ENCODE peak calls at places on chromosomes 12 and 14, in four cellular contexts. J, P, O and C are unnamed samples.

GRCh38 chr12:13142747-13143146 is 39.3 kb upstream of the GSG1 start:
- DNase-seq in O (no peak), P (no peak), J (no peak), C (no peak)

GRCh38 chr14:96741151-96741977 is 55.8 kb upstream of the VRK1 start:
- DNase-seq in J (no peak), O (peak), P (peak), C (peak)

GRCh38 chr14:72792051-72792788 is 101.7 kb downstream of the DPF3 start:
- DNase-seq in O (no peak), P (no peak), J (no peak), C (no peak)

GRCh38 chr14:38129705-38130104 is 78.0 kb upstream of the SSTR1 start:
- DNase-seq in O (no peak), J (no peak), P (no peak), C (no peak)

GRCh38 chr14:24233538-24233866 is 773 bp downstream of the GMPR2 start:
- DNase-seq in P (no peak), O (no peak), J (peak), C (no peak)

GRCh38 chr12:63955831-63956685 is 111.6 kb downstream of the SRGAP1 start:
- DNase-seq in O (no peak), P (no peak), J (no peak), C (no peak)

GRCh38 chr14:88870777-88871176 is 46.3 kb downstream of the TTC8 start:
- DNase-seq in J (no peak), P (no peak), O (no peak), C (no peak)

GRCh38 chr14:34058510-34058909 is 107.6 kb upstream of the EGLN3 start:
- DNase-seq in P (no peak), O (no peak), J (no peak), C (no peak)

GRCh38 chr12:30640392-30640791 is 55.3 kb downstream of the IPO8 start:
- DNase-seq in O (no peak), J (no peak), P (no peak), C (no peak)

GRCh38 chr14:63504628-63505027 is 38.5 kb downstream of the PPP2R5E start:
- DNase-seq in J (no peak), O (no peak), P (no peak), C (no peak)

GRCh38 chr14:103091041-103091882 is 3.3 kb upstream of the EXOC3L4 start:
- DNase-seq in O (peak), J (no peak), P (peak), C (peak)

GRCh38 chr14:81594012-81594411 is 60.4 kb upstream of the SEL1L start:
- DNase-seq in O (no peak), J (peak), P (no peak), C (no peak)

GRCh38 chr14:74261288-74261687 is 22.0 kb downstream of the VSX2 start:
- DNase-seq in J (no peak), O (no peak), P (no peak), C (no peak)

GRCh38 chr12:51357374-51358047 is 11.0 kb upstream of the CELA1 start:
- DNase-seq in O (no peak), P (no peak), J (no peak), C (no peak)

GRCh38 chr12:18368594-18368993 is 107.3 kb downstream of the PIK3C2G start:
- DNase-seq in O (no peak), P (peak), J (no peak), C (no peak)

GRCh38 chr12:77204055-77204454 is 138.7 kb upstream of the E2F7 start:
- DNase-seq in O (no peak), P (no peak), J (no peak), C (peak)

GRCh38 chr14:51677738-51678137 is 26.0 kb downstream of the FRMD6 start:
- DNase-seq in O (no peak), P (no peak), J (no peak), C (no peak)

GRCh38 chr14:96264850-96265249 is 8.8 kb downstream of the BDKRB1 start:
- DNase-seq in O (no peak), P (no peak), J (no peak), C (peak)

GRCh38 chr14:23366163-23366921 is 1.4 kb upstream of the EFS start:
- DNase-seq in O (peak), J (no peak), P (peak), C (peak)

GRCh38 chr12:117204146-117204545 is 13.9 kb upstream of the FBXO21 start:
- DNase-seq in O (no peak), P (peak), J (no peak), C (no peak)

GRCh38 chr14:30193791-30194407 is 266.3 kb upstream of the PRKD1 start:
- DNase-seq in J (no peak), P (no peak), O (no peak), C (no peak)

GRCh38 chr14:75422169-75422568 is 5.7 kb upstream of the JDP2 start:
- DNase-seq in J (peak), P (no peak), O (no peak), C (no peak)

GRCh38 chr12:89556976-89557375 is 31.1 kb upstream of the POC1B start:
- DNase-seq in P (no peak), J (peak), O (no peak), C (no peak)

GRCh38 chr12:39502657-39503056 is 59.7 kb upstream of the KIF21A start:
- DNase-seq in J (no peak), O (no peak), P (no peak), C (no peak)

GRCh38 chr14:99313234-99313633 is 41.2 kb upstream of the BCL11B start:
- DNase-seq in P (no peak), O (no peak), J (no peak), C (no peak)

GRCh38 chr14:54909763-54910162 is 7.1 kb upstream of the GCH1 start:
- DNase-seq in J (no peak), P (no peak), O (no peak), C (no peak)

GRCh38 chr14:36856095-36856878 is 194.6 kb downstream of the PAX9 start:
- DNase-seq in P (no peak), O (no peak), J (peak), C (no peak)

GRCh38 chr12:103785243-103786031 is 55.6 kb downstream of the NT5DC3 start:
- DNase-seq in J (peak), O (no peak), P (no peak), C (no peak)

GRCh38 chr12:96986883-96987523 is 79.9 kb downstream of the NEDD1 start:
- DNase-seq in O (peak), P (peak), J (peak), C (no peak)

GRCh38 chr12:104303538-104304151 is at the start of gene EID3:
- DNase-seq in J (no peak), O (peak), P (peak), C (peak)

GRCh38 chr12:109487181-109488050 is 10.0 kb downstream of the UBE3B start:
- DNase-seq in P (no peak), J (no peak), O (no peak), C (no peak)

GRCh38 chr14:73713206-73713803 is 879 bp downstream of the PNMA1 start:
- DNase-seq in J (no peak), O (no peak), P (no peak), C (no peak)

GRCh38 chr12:94941440-94941862 is 62.0 kb downstream of the NDUFA12 start:
- DNase-seq in J (no peak), O (peak), P (peak), C (no peak)

GRCh38 chr12:98594050-98594853 is 766 bp downstream of the SLC25A3 start:
- DNase-seq in J (no peak), P (peak), O (no peak), C (no peak)

GRCh38 chr14:97719931-97720330 is 922.7 kb downstream of the VRK1 start:
- DNase-seq in P (no peak), O (no peak), J (no peak), C (no peak)

DNA sequence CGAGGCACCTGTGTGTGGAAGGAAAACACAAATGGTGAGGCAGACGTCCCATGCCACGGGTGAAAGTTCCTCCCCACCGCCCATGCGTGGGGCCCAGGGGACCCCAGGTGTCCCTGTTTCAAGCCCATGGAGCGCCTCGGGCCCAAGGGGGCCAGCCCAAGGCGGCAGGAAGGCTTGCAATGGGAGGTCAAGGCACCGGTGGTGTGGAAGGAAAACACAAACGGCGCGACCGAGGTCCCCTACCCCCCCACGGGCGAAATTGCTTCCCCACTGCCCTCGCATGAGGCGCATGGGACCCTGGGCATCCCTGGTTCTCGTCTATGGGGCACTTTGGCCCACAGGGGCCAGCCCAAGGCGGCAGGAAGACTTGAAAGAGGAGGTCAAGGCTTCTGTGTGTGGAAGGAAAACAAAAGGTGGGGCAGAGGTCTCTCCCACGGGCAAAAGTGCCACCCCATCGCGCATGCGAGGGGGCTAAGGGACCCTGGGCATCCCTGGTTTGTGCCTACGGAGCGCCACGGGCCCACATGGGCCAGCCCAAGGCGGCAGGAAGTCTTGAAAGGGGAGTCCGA is 379.4 kb downstream of the ALG10 start:
- DNase-seq in J (no peak), P (peak), O (peak), C (peak)
- TF ChIP-seq FOXJ3 in J (no peak), P (no peak), O (no peak), C (no peak)

DNA sequence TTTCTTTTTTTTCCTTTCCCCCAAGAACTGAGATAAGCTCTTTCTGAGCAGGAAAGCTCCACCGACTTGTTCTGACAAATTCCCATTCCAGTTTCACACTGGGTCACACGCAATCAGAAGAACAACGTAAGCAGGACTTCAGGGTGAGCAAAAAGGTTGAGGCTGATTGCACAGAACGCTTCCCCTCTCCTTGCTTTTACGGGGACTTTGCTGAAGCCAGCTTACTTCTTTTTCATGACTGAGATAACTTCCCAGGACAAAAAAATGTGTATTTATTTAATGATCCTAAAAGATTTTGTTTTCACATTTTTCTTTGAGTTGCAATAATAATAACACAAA is 153.2 kb downstream of the PHLDA1 start:
- DNase-seq in P (no peak), O (no peak), J (no peak), C (no peak)
- TF ChIP-seq USF2 in P (no peak), O (no peak), J (no peak), C (no peak)

GRCh38 chr12:113334786-113335539 is at the start of gene SLC8B1:
- DNase-seq in J (peak), O (peak), P (peak), C (peak)
- TF ChIP-seq FOXJ3 in J (no peak), O (no peak), P (no peak), C (no peak)

DNA sequence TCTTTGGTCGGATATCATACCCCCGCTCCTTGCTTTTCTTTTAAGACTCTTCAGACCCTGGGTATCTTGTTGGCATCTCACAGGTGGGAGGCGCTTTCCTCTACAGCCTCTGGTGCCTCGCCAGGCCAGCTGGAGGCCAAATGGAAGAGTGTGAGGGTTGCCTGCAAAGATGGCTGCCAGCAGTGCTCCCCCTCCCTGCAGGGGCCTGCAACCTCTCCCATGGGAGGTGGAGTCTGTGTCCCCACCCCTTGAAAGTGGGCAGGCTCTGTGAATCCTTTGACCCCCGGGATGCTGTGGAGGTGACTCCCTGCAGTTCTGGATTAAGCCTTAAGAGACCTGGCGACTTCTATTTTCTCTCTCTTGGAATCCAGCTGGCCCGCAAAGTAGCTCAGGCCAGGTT is 37.7 kb upstream of the NCOR2 start:
- DNase-seq in P (no peak), J (no peak), O (peak), C (no peak)
- TF ChIP-seq USF2 in P (no peak), J (no peak), O (no peak), C (no peak)

GRCh38 chr12:48198985-48199384 is 4.1 kb downstream of the OR10AD1 start:
- DNase-seq in J (no peak), P (no peak), O (no peak), C (no peak)

GRCh38 chr12:48201091-48201490 is 2.0 kb downstream of the OR10AD1 start:
- DNase-seq in J (no peak), O (no peak), P (no peak), C (no peak)

GRCh38 chr12:48198619-48198973 is 4.5 kb downstream of the OR10AD1 start:
- DNase-seq in P (peak), J (no peak), O (peak), C (peak)

GRCh38 chr12:48197967-48198618 is 5.0 kb downstream of the OR10AD1 start:
- DNase-seq in O (peak), J (no peak), P (peak), C (peak)

DNA sequence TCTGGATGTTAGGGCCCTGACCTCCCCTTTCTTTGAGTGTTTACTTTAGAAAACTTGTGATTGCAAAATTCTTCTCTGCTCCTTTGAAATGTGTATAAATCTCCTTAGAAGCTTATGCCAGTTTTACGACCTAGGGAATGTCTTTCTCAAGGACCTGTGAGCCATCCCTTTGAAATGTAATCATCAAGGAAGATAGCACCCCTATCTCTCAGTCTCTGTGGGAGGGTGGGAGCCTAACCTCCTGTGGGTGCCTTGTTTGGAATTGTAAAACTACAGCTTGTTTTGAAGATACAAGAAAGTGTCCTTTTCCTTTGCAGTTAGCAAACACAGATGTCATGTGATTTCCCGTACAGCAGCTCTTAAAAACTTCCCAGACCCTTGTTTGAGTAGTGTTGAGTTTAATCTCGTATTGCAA is 3.3 kb downstream of the OR10AD1 start:
- DNase-seq in J (no peak), O (no peak), P (no peak), C (no peak)
- TF ChIP-seq FOXJ3 in J (no peak), O (no peak), P (no peak), C (no peak)

GRCh38 chr14:100486025-100486828 is 101.0 kb downstream of the BEGAIN start:
- DNase-seq in P (peak), O (peak), J (peak), C (peak)
- TF ChIP-seq USF2 in P (no peak), O (no peak), J (no peak), C (no peak)

GRCh38 chr14:90696728-90697127 is 119.5 kb downstream of the TTC7B start:
- DNase-seq in P (no peak), J (no peak), O (no peak), C (no peak)

GRCh38 chr14:90697146-90697545 is 119.1 kb downstream of the TTC7B start:
- DNase-seq in P (no peak), O (no peak), J (no peak), C (no peak)

GRCh38 chr14:90697577-90698206 is 118.5 kb downstream of the TTC7B start:
- DNase-seq in P (peak), J (peak), O (peak), C (peak)

GRCh38 chr14:90699016-90699415 is 117.2 kb downstream of the TTC7B start:
- DNase-seq in J (no peak), P (no peak), O (no peak), C (no peak)

DNA sequence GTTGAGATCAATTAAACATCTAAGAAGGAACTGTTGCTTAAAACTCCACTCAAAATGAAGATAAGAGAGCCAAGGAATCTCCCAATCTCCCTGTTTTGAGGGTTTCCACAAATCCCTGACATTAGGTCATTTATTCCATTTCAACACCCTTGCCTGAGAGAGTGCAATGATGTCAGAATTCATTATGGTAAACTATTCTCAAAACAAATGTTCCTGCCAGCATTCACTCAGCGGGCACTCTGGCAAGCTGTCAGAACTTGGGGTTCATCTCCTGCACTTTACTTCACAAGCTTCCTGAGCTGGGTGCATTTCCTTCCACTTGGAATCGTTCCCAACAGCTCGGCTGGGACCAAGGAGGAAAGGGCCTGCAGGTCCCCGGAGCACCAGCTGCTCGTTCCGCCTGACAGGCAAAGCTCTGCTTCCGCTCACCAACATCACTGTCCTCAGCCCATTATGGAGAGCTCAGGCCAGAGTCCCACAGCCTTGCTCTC is 117.8 kb downstream of the TTC7B start:
- DNase-seq in P (peak), J (no peak), O (no peak), C (no peak)
- TF ChIP-seq FOXJ3 in P (no peak), J (no peak), O (no peak), C (no peak)

GRCh38 chr12:7503686-7504085 is at the start of gene CD163:
- DNase-seq in P (no peak), J (no peak), O (no peak), C (no peak)

GRCh38 chr12:7497661-7498060 is 5.9 kb downstream of the CD163 start:
- DNase-seq in J (no peak), O (no peak), P (no peak), C (no peak)

GRCh38 chr12:7502612-7503011 is 965 bp downstream of the CD163 start:
- DNase-seq in P (no peak), J (no peak), O (no peak), C (no peak)

GRCh38 chr12:7498832-7499231 is 4.7 kb downstream of the CD163 start:
- DNase-seq in O (no peak), J (no peak), P (no peak), C (no peak)

GRCh38 chr12:7501031-7501585 is 2.5 kb downstream of the CD163 start:
- DNase-seq in O (no peak), J (no peak), P (no peak), C (no peak)
- TF ChIP-seq USF2 in O (no peak), J (no peak), P (no peak), C (no peak)

GRCh38 chr12:53989227-53990113 is 4.5 kb downstream of the HOXC10 start:
- DNase-seq in J (peak), P (no peak), O (no peak), C (no peak)
- TF ChIP-seq FOXJ3 in J (no peak), P (no peak), O (no peak), C (no peak)

GRCh38 chr12:119710941-119711551 is 43.1 kb downstream of the PRKAB1 start:
- DNase-seq in P (no peak), O (no peak), J (no peak), C (no peak)

GRCh38 chr12:119711693-119712092 is 43.8 kb downstream of the PRKAB1 start:
- DNase-seq in J (no peak), O (no peak), P (no peak), C (no peak)

GRCh38 chr12:119713551-119714031 is 45.7 kb downstream of the PRKAB1 start:
- DNase-seq in O (no peak), P (no peak), J (no peak), C (no peak)

GRCh38 chr12:119712721-119713120 is 44.8 kb downstream of the PRKAB1 start:
- DNase-seq in O (no peak), P (no peak), J (no peak), C (no peak)

GRCh38 chr12:119710374-119710773 is 42.4 kb downstream of the PRKAB1 start:
- DNase-seq in P (no peak), J (no peak), O (no peak), C (no peak)
- TF ChIP-seq USF2 in P (no peak), J (no peak), O (no peak), C (no peak)